ENCODE peak calls at places on chromosome 2, in nine cellular contexts. One of them, this sample, is unnamed.

GRCh38 chr2:74275228-74275627 is 68.0 kb downstream of the SLC4A5 start:
- DNase-seq in omental fat pad: no peak
- DNase-seq in mesothelial cell of epicardium: no peak
- DNase-seq in BE2C: no peak
- DNase-seq in H9: no peak
- DNase-seq in lung: no peak
- DNase-seq in foreskin fibroblast: no peak
- DNase-seq in progenitor cell of endocrine pancreas: no peak
- DNase-seq in activated CD8-positive, alpha-beta T cell treated with anti-CD3 and anti-CD28 coated beads for 36 hours: no peak
- DNase-seq in this sample: no peak

GRCh38 chr2:179824961-179825360 is 36.5 kb downstream of the ZNF385B start:
- DNase-seq in omental fat pad: no peak
- DNase-seq in mesothelial cell of epicardium: no peak
- DNase-seq in BE2C: no peak
- DNase-seq in H9: no peak
- DNase-seq in lung: no peak
- DNase-seq in foreskin fibroblast: no peak
- DNase-seq in progenitor cell of endocrine pancreas: no peak
- DNase-seq in activated CD8-positive, alpha-beta T cell treated with anti-CD3 and anti-CD28 coated beads for 36 hours: no peak
- DNase-seq in this sample: no peak

GRCh38 chr2:101860157-101860556 is 131.6 kb upstream of the IL1R2 start:
- DNase-seq in omental fat pad: no peak
- DNase-seq in mesothelial cell of epicardium: no peak
- DNase-seq in BE2C: no peak
- DNase-seq in H9: peak
- DNase-seq in lung: no peak
- DNase-seq in foreskin fibroblast: no peak
- DNase-seq in progenitor cell of endocrine pancreas: no peak
- DNase-seq in activated CD8-positive, alpha-beta T cell treated with anti-CD3 and anti-CD28 coated beads for 36 hours: no peak
- DNase-seq in this sample: no peak

GRCh38 chr2:66559672-66560071 is 124.7 kb downstream of the MEIS1 start:
- DNase-seq in omental fat pad: no peak
- DNase-seq in mesothelial cell of epicardium: no peak
- DNase-seq in BE2C: no peak
- DNase-seq in H9: no peak
- DNase-seq in lung: no peak
- DNase-seq in foreskin fibroblast: no peak
- DNase-seq in progenitor cell of endocrine pancreas: no peak
- DNase-seq in activated CD8-positive, alpha-beta T cell treated with anti-CD3 and anti-CD28 coated beads for 36 hours: no peak
- DNase-seq in this sample: no peak

GRCh38 chr2:240638517-240639160 is 13.4 kb downstream of the GPR35 start:
- DNase-seq in omental fat pad: no peak
- DNase-seq in mesothelial cell of epicardium: no peak
- DNase-seq in BE2C: no peak
- DNase-seq in H9: no peak
- DNase-seq in lung: no peak
- DNase-seq in foreskin fibroblast: peak
- DNase-seq in progenitor cell of endocrine pancreas: no peak
- DNase-seq in activated CD8-positive, alpha-beta T cell treated with anti-CD3 and anti-CD28 coated beads for 36 hours: no peak
- DNase-seq in this sample: no peak

GRCh38 chr2:101733257-101733993 is 35.9 kb downstream of the MAP4K4 start:
- DNase-seq in omental fat pad: no peak
- DNase-seq in mesothelial cell of epicardium: no peak
- DNase-seq in BE2C: peak
- DNase-seq in H9: no peak
- DNase-seq in lung: no peak
- DNase-seq in foreskin fibroblast: no peak
- DNase-seq in progenitor cell of endocrine pancreas: no peak
- DNase-seq in activated CD8-positive, alpha-beta T cell treated with anti-CD3 and anti-CD28 coated beads for 36 hours: no peak
- DNase-seq in this sample: no peak

GRCh38 chr2:239671916-239672849 is 271.4 kb upstream of the HDAC4 start:
- DNase-seq in omental fat pad: no peak
- DNase-seq in mesothelial cell of epicardium: no peak
- DNase-seq in BE2C: no peak
- DNase-seq in H9: no peak
- DNase-seq in lung: no peak
- DNase-seq in foreskin fibroblast: no peak
- DNase-seq in progenitor cell of endocrine pancreas: no peak
- DNase-seq in activated CD8-positive, alpha-beta T cell treated with anti-CD3 and anti-CD28 coated beads for 36 hours: no peak
- DNase-seq in this sample: no peak

GRCh38 chr2:62536873-62537547 is 31.0 kb upstream of the TMEM17 start:
- DNase-seq in omental fat pad: no peak
- DNase-seq in mesothelial cell of epicardium: no peak
- DNase-seq in BE2C: no peak
- DNase-seq in H9: no peak
- DNase-seq in lung: no peak
- DNase-seq in foreskin fibroblast: no peak
- DNase-seq in progenitor cell of endocrine pancreas: no peak
- DNase-seq in activated CD8-positive, alpha-beta T cell treated with anti-CD3 and anti-CD28 coated beads for 36 hours: no peak
- DNase-seq in this sample: no peak

GRCh38 chr2:44291281-44292248 is 16.3 kb downstream of the SLC3A1 start:
- DNase-seq in omental fat pad: no peak
- DNase-seq in mesothelial cell of epicardium: peak
- DNase-seq in BE2C: peak
- DNase-seq in H9: peak
- DNase-seq in lung: peak
- DNase-seq in foreskin fibroblast: peak
- DNase-seq in progenitor cell of endocrine pancreas: peak
- DNase-seq in activated CD8-positive, alpha-beta T cell treated with anti-CD3 and anti-CD28 coated beads for 36 hours: peak
- DNase-seq in this sample: no peak

GRCh38 chr2:239308696-239309397 is 92.0 kb downstream of the HDAC4 start:
- DNase-seq in omental fat pad: no peak
- DNase-seq in mesothelial cell of epicardium: no peak
- DNase-seq in BE2C: peak
- DNase-seq in H9: peak
- DNase-seq in lung: no peak
- DNase-seq in foreskin fibroblast: peak
- DNase-seq in progenitor cell of endocrine pancreas: no peak
- DNase-seq in activated CD8-positive, alpha-beta T cell treated with anti-CD3 and anti-CD28 coated beads for 36 hours: no peak
- DNase-seq in this sample: no peak

GRCh38 chr2:149148195-149149006 is 109.9 kb downstream of the LYPD6B start:
- DNase-seq in omental fat pad: no peak
- DNase-seq in mesothelial cell of epicardium: no peak
- DNase-seq in BE2C: no peak
- DNase-seq in H9: no peak
- DNase-seq in lung: no peak
- DNase-seq in foreskin fibroblast: no peak
- DNase-seq in progenitor cell of endocrine pancreas: no peak
- DNase-seq in activated CD8-positive, alpha-beta T cell treated with anti-CD3 and anti-CD28 coated beads for 36 hours: no peak
- DNase-seq in this sample: no peak

GRCh38 chr2:160205511-160205910 is 5.4 kb upstream of the ITGB6 start:
- DNase-seq in omental fat pad: no peak
- DNase-seq in mesothelial cell of epicardium: no peak
- DNase-seq in BE2C: peak
- DNase-seq in H9: no peak
- DNase-seq in lung: peak
- DNase-seq in foreskin fibroblast: peak
- DNase-seq in progenitor cell of endocrine pancreas: no peak
- DNase-seq in activated CD8-positive, alpha-beta T cell treated with anti-CD3 and anti-CD28 coated beads for 36 hours: peak
- DNase-seq in this sample: no peak

GRCh38 chr2:224284134-224284946 is 117.6 kb downstream of the FAM124B start:
- DNase-seq in omental fat pad: no peak
- DNase-seq in mesothelial cell of epicardium: no peak
- DNase-seq in BE2C: peak
- DNase-seq in H9: peak
- DNase-seq in lung: no peak
- DNase-seq in foreskin fibroblast: peak
- DNase-seq in progenitor cell of endocrine pancreas: no peak
- DNase-seq in activated CD8-positive, alpha-beta T cell treated with anti-CD3 and anti-CD28 coated beads for 36 hours: peak
- DNase-seq in this sample: peak

GRCh38 chr2:216519154-216519762 is 20.6 kb downstream of the RPL37A start:
- DNase-seq in omental fat pad: peak
- DNase-seq in mesothelial cell of epicardium: no peak
- DNase-seq in BE2C: peak
- DNase-seq in H9: no peak
- DNase-seq in lung: peak
- DNase-seq in foreskin fibroblast: peak
- DNase-seq in progenitor cell of endocrine pancreas: peak
- DNase-seq in activated CD8-positive, alpha-beta T cell treated with anti-CD3 and anti-CD28 coated beads for 36 hours: peak
- DNase-seq in this sample: peak

GRCh38 chr2:197786010-197786877 is 1.1 kb upstream of the BOLL start:
- DNase-seq in omental fat pad: no peak
- DNase-seq in mesothelial cell of epicardium: peak
- DNase-seq in BE2C: peak
- DNase-seq in H9: peak
- DNase-seq in lung: no peak
- DNase-seq in foreskin fibroblast: no peak
- DNase-seq in progenitor cell of endocrine pancreas: peak
- DNase-seq in activated CD8-positive, alpha-beta T cell treated with anti-CD3 and anti-CD28 coated beads for 36 hours: peak
- DNase-seq in this sample: peak

GRCh38 chr2:232029336-232029735 is 67.8 kb downstream of the DIS3L2 start:
- DNase-seq in omental fat pad: no peak
- DNase-seq in mesothelial cell of epicardium: no peak
- DNase-seq in BE2C: no peak
- DNase-seq in H9: no peak
- DNase-seq in lung: no peak
- DNase-seq in foreskin fibroblast: no peak
- DNase-seq in progenitor cell of endocrine pancreas: no peak
- DNase-seq in activated CD8-positive, alpha-beta T cell treated with anti-CD3 and anti-CD28 coated beads for 36 hours: no peak
- DNase-seq in this sample: no peak

GRCh38 chr2:232027530-232027929 is 66.0 kb downstream of the DIS3L2 start:
- DNase-seq in omental fat pad: no peak
- DNase-seq in mesothelial cell of epicardium: no peak
- DNase-seq in BE2C: no peak
- DNase-seq in H9: no peak
- DNase-seq in lung: no peak
- DNase-seq in foreskin fibroblast: no peak
- DNase-seq in progenitor cell of endocrine pancreas: no peak
- DNase-seq in activated CD8-positive, alpha-beta T cell treated with anti-CD3 and anti-CD28 coated beads for 36 hours: no peak
- DNase-seq in this sample: no peak

GRCh38 chr2:232028071-232028470 is 66.6 kb downstream of the DIS3L2 start:
- DNase-seq in omental fat pad: no peak
- DNase-seq in mesothelial cell of epicardium: no peak
- DNase-seq in BE2C: no peak
- DNase-seq in H9: no peak
- DNase-seq in lung: no peak
- DNase-seq in foreskin fibroblast: no peak
- DNase-seq in progenitor cell of endocrine pancreas: no peak
- DNase-seq in activated CD8-positive, alpha-beta T cell treated with anti-CD3 and anti-CD28 coated beads for 36 hours: no peak
- DNase-seq in this sample: no peak

GRCh38 chr2:232028631-232029030 is 67.1 kb downstream of the DIS3L2 start:
- DNase-seq in omental fat pad: no peak
- DNase-seq in mesothelial cell of epicardium: no peak
- DNase-seq in BE2C: no peak
- DNase-seq in H9: no peak
- DNase-seq in lung: no peak
- DNase-seq in foreskin fibroblast: peak
- DNase-seq in progenitor cell of endocrine pancreas: no peak
- DNase-seq in activated CD8-positive, alpha-beta T cell treated with anti-CD3 and anti-CD28 coated beads for 36 hours: no peak
- DNase-seq in this sample: no peak

DNA sequence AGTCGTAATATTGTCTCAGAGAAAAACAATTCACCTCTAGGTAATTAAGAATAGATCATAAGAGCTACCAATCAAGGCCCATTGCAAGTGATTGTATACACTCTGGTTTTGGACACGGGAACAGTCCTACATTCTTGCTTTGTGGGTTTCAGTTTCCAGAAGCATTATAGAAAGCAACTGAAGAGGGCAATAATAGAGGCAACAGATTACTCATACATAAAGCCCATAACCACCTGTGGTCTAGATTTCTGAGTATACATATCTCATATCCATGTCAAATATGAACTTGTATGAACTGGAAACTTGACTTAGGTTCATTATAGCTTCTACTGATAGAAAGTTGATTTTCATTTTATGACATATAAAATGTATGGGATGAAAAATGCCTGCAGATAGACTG is 65.4 kb downstream of the DIS3L2 start:
- DNase-seq in omental fat pad: no peak
- DNase-seq in mesothelial cell of epicardium: no peak
- DNase-seq in BE2C: no peak
- DNase-seq in H9: no peak
- DNase-seq in lung: no peak
- DNase-seq in foreskin fibroblast: no peak
- DNase-seq in progenitor cell of endocrine pancreas: no peak
- DNase-seq in activated CD8-positive, alpha-beta T cell treated with anti-CD3 and anti-CD28 coated beads for 36 hours: peak
- DNase-seq in this sample: peak
- TF ChIP-seq CTCF in omental fat pad: no peak
- TF ChIP-seq CTCF in mesothelial cell of epicardium: no peak
- TF ChIP-seq CTCF in BE2C: no peak
- TF ChIP-seq CTCF in H9: no peak
- TF ChIP-seq CTCF in lung: no peak
- TF ChIP-seq CTCF in foreskin fibroblast: no peak
- TF ChIP-seq CTCF in progenitor cell of endocrine pancreas: no peak
- TF ChIP-seq CTCF in activated CD8-positive, alpha-beta T cell treated with anti-CD3 and anti-CD28 coated beads for 36 hours: no peak
- TF ChIP-seq CTCF in this sample: no peak

DNA sequence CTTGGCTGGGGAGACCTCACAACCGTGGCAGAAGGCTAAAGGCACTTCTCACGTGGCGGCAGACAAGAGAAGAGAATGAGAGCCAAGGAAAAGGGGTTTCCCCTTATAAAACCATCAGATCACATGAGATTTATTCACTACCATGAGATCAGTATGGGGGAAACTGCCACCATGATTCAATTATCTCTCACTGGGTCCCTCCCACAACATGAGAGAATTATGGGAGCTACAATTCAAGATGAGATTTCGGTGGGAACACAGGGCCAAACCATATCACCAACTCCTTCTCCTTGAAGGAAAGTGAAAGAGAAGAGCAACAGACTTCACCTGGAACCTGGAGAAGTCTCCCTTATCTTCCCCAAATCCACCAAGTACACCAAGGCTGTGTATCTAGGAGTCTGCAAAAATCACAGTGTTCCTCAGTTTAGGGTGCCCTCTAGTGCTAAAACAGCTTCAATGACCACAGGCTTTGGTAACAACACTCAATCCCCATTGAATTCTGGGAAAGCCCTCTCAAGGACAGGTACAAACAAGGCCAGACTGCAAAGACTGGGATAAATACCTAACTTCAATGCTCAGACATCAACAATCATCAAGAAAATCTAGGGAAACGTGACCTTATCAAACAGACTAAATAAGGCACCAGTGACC is 148.8 kb upstream of the SRD5A2 start:
- DNase-seq in omental fat pad: no peak
- DNase-seq in mesothelial cell of epicardium: no peak
- DNase-seq in BE2C: no peak
- DNase-seq in H9: peak
- DNase-seq in lung: no peak
- DNase-seq in foreskin fibroblast: peak
- DNase-seq in progenitor cell of endocrine pancreas: no peak
- DNase-seq in activated CD8-positive, alpha-beta T cell treated with anti-CD3 and anti-CD28 coated beads for 36 hours: no peak
- DNase-seq in this sample: peak
- TF ChIP-seq CTCF in omental fat pad: no peak
- TF ChIP-seq CTCF in mesothelial cell of epicardium: no peak
- TF ChIP-seq CTCF in BE2C: peak
- TF ChIP-seq CTCF in H9: peak
- TF ChIP-seq CTCF in lung: no peak
- TF ChIP-seq CTCF in foreskin fibroblast: peak
- TF ChIP-seq CTCF in progenitor cell of endocrine pancreas: peak
- TF ChIP-seq CTCF in activated CD8-positive, alpha-beta T cell treated with anti-CD3 and anti-CD28 coated beads for 36 hours: no peak
- TF ChIP-seq CTCF in this sample: peak

GRCh38 chr2:226754821-226755536 is 44.6 kb downstream of the IRS1 start:
- DNase-seq in omental fat pad: no peak
- DNase-seq in mesothelial cell of epicardium: no peak
- DNase-seq in BE2C: no peak
- DNase-seq in H9: no peak
- DNase-seq in lung: no peak
- DNase-seq in foreskin fibroblast: peak
- DNase-seq in progenitor cell of endocrine pancreas: no peak
- DNase-seq in activated CD8-positive, alpha-beta T cell treated with anti-CD3 and anti-CD28 coated beads for 36 hours: no peak
- DNase-seq in this sample: no peak
- TF ChIP-seq CTCF in omental fat pad: no peak
- TF ChIP-seq CTCF in mesothelial cell of epicardium: no peak
- TF ChIP-seq CTCF in BE2C: no peak
- TF ChIP-seq CTCF in H9: no peak
- TF ChIP-seq CTCF in lung: no peak
- TF ChIP-seq CTCF in foreskin fibroblast: no peak
- TF ChIP-seq CTCF in progenitor cell of endocrine pancreas: no peak
- TF ChIP-seq CTCF in activated CD8-positive, alpha-beta T cell treated with anti-CD3 and anti-CD28 coated beads for 36 hours: no peak
- TF ChIP-seq CTCF in this sample: no peak

GRCh38 chr2:103365071-103365470 is 603.2 kb downstream of the TMEM182 start:
- DNase-seq in omental fat pad: no peak
- DNase-seq in mesothelial cell of epicardium: no peak
- DNase-seq in BE2C: no peak
- DNase-seq in H9: no peak
- DNase-seq in lung: no peak
- DNase-seq in foreskin fibroblast: no peak
- DNase-seq in progenitor cell of endocrine pancreas: no peak
- DNase-seq in activated CD8-positive, alpha-beta T cell treated with anti-CD3 and anti-CD28 coated beads for 36 hours: no peak
- DNase-seq in this sample: no peak
- TF ChIP-seq CTCF in omental fat pad: no peak
- TF ChIP-seq CTCF in mesothelial cell of epicardium: no peak
- TF ChIP-seq CTCF in BE2C: no peak
- TF ChIP-seq CTCF in H9: no peak
- TF ChIP-seq CTCF in lung: no peak
- TF ChIP-seq CTCF in foreskin fibroblast: no peak
- TF ChIP-seq CTCF in progenitor cell of endocrine pancreas: no peak
- TF ChIP-seq CTCF in activated CD8-positive, alpha-beta T cell treated with anti-CD3 and anti-CD28 coated beads for 36 hours: no peak
- TF ChIP-seq CTCF in this sample: no peak